ENCODE peak calls at places on chromosomes 1 and 21, in seven cellular contexts. One of them, this sample, is unnamed.

GRCh38 chr1:203028784-203029553 is 2.7 kb downstream of the PPFIA4 start:
- DNase-seq in NB4: no peak
- DNase-seq in GM06990: no peak
- DNase-seq in heart right ventricle: peak
- DNase-seq in choroid plexus epithelial cell: no peak
- DNase-seq in fibroblast of mammary gland: no peak
- DNase-seq in left lung: no peak
- DNase-seq in this sample: no peak

GRCh38 chr1:36525166-36525565 is 42.5 kb upstream of the CSF3R start:
- DNase-seq in NB4: no peak
- DNase-seq in GM06990: no peak
- DNase-seq in heart right ventricle: no peak
- DNase-seq in choroid plexus epithelial cell: no peak
- DNase-seq in fibroblast of mammary gland: no peak
- DNase-seq in left lung: no peak
- DNase-seq in this sample: no peak

GRCh38 chr1:26696191-26696644 is 403 bp downstream of the ARID1A start:
- DNase-seq in NB4: no peak
- DNase-seq in GM06990: no peak
- DNase-seq in heart right ventricle: no peak
- DNase-seq in choroid plexus epithelial cell: no peak
- DNase-seq in fibroblast of mammary gland: no peak
- DNase-seq in left lung: no peak
- DNase-seq in this sample: no peak

GRCh38 chr21:26124421-26124833 is 46.1 kb downstream of the APP start:
- DNase-seq in NB4: no peak
- DNase-seq in GM06990: no peak
- DNase-seq in heart right ventricle: no peak
- DNase-seq in choroid plexus epithelial cell: peak
- DNase-seq in fibroblast of mammary gland: peak
- DNase-seq in left lung: no peak
- DNase-seq in this sample: no peak

GRCh38 chr1:7343917-7344316 is 427.2 kb upstream of the VAMP3 start:
- DNase-seq in NB4: no peak
- DNase-seq in GM06990: no peak
- DNase-seq in heart right ventricle: no peak
- DNase-seq in choroid plexus epithelial cell: no peak
- DNase-seq in fibroblast of mammary gland: no peak
- DNase-seq in left lung: no peak
- DNase-seq in this sample: no peak

GRCh38 chr1:239123243-239123642 is 263.1 kb upstream of the CHRM3 start:
- DNase-seq in NB4: peak
- DNase-seq in GM06990: no peak
- DNase-seq in heart right ventricle: no peak
- DNase-seq in choroid plexus epithelial cell: no peak
- DNase-seq in fibroblast of mammary gland: no peak
- DNase-seq in left lung: no peak
- DNase-seq in this sample: no peak

GRCh38 chr1:198699167-198700015 is 60.6 kb downstream of the PTPRC start:
- DNase-seq in NB4: no peak
- DNase-seq in GM06990: no peak
- DNase-seq in heart right ventricle: peak
- DNase-seq in choroid plexus epithelial cell: peak
- DNase-seq in fibroblast of mammary gland: peak
- DNase-seq in left lung: peak
- DNase-seq in this sample: peak

GRCh38 chr1:54567961-54568360 is 19.9 kb downstream of the ACOT11 start:
- DNase-seq in NB4: peak
- DNase-seq in GM06990: no peak
- DNase-seq in heart right ventricle: no peak
- DNase-seq in choroid plexus epithelial cell: peak
- DNase-seq in fibroblast of mammary gland: peak
- DNase-seq in left lung: no peak
- DNase-seq in this sample: no peak

GRCh38 chr1:2988256-2988655 is 33.0 kb upstream of the ACTRT2 start:
- DNase-seq in NB4: no peak
- DNase-seq in GM06990: no peak
- DNase-seq in heart right ventricle: no peak
- DNase-seq in choroid plexus epithelial cell: no peak
- DNase-seq in fibroblast of mammary gland: no peak
- DNase-seq in left lung: peak
- DNase-seq in this sample: no peak

GRCh38 chr1:204493882-204494280 is 724 bp downstream of the PIK3C2B start:
- DNase-seq in NB4: peak
- DNase-seq in GM06990: no peak
- DNase-seq in heart right ventricle: peak
- DNase-seq in choroid plexus epithelial cell: peak
- DNase-seq in fibroblast of mammary gland: peak
- DNase-seq in left lung: peak
- DNase-seq in this sample: peak

GRCh38 chr1:83857108-83857507 is 141.8 kb downstream of the TTLL7 start:
- DNase-seq in NB4: peak
- DNase-seq in GM06990: no peak
- DNase-seq in heart right ventricle: no peak
- DNase-seq in choroid plexus epithelial cell: peak
- DNase-seq in fibroblast of mammary gland: peak
- DNase-seq in left lung: no peak
- DNase-seq in this sample: peak

GRCh38 chr1:87039096-87039495 is 124.7 kb downstream of the HS2ST1 start:
- DNase-seq in NB4: no peak
- DNase-seq in GM06990: no peak
- DNase-seq in heart right ventricle: no peak
- DNase-seq in choroid plexus epithelial cell: no peak
- DNase-seq in fibroblast of mammary gland: no peak
- DNase-seq in left lung: no peak
- DNase-seq in this sample: no peak

GRCh38 chr1:17829579-17829978 is 74.4 kb downstream of the ACTL8 start:
- DNase-seq in NB4: no peak
- DNase-seq in GM06990: no peak
- DNase-seq in heart right ventricle: peak
- DNase-seq in choroid plexus epithelial cell: no peak
- DNase-seq in fibroblast of mammary gland: no peak
- DNase-seq in left lung: no peak
- DNase-seq in this sample: no peak

GRCh38 chr1:151802372-151802771 is 2.8 kb downstream of the LINGO4 start:
- DNase-seq in NB4: no peak
- DNase-seq in GM06990: no peak
- DNase-seq in heart right ventricle: no peak
- DNase-seq in choroid plexus epithelial cell: no peak
- DNase-seq in fibroblast of mammary gland: no peak
- DNase-seq in left lung: no peak
- DNase-seq in this sample: no peak

DNA sequence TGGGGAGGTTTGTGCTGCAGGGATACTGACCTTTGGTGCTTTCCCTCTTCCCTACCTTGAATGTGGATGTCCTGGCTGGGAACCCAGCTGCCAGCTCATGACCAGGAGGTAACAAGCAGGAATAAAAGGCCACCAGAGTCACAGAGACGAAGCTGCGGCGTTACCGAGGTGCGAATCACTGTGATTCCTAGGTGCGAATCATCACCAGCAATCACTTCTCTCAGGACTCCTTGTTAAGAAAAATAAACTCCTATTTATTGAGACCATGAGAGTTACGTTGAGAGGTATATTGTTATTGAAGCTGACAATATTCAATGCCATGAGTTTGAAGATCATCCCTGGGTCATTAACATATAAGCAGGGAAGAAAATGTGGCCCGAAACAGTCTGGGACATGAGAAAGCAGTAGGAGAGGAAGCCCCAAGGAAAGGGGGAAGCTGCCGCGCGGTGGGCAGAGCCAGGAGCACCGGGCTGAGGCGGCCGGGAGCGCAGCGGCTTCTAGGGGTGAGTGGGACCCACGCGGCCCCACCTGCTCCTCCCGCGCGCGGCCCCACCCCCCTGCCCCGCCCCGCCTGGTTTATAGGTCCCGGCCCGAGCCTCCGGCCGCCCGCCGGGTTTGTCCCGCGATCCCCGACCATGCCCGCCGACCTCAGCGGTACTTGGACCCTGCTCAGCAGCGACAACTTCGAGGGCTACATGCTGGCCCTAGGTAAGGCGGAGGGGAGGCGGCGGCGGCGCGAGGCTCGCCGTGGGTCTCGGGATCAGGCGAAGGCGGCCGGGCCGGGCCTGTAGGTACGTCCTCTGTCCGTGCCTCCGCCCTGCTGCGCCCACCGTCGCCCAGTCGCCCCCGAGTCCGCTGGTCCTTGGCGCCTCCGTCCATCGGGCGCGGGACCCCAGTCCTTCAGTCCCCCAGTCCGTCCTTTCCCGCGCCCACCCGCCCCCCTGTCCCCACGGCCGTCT is at the start of gene RBP7:
- DNase-seq in NB4: peak
- DNase-seq in GM06990: no peak
- DNase-seq in heart right ventricle: peak
- DNase-seq in choroid plexus epithelial cell: no peak
- DNase-seq in fibroblast of mammary gland: no peak
- DNase-seq in left lung: peak
- DNase-seq in this sample: no peak
- H3K4me3 ChIP-seq in NB4: no peak
- H3K4me3 ChIP-seq in GM06990: peak
- H3K4me3 ChIP-seq in heart right ventricle: peak
- H3K4me3 ChIP-seq in choroid plexus epithelial cell: peak
- H3K4me3 ChIP-seq in fibroblast of mammary gland: no peak
- H3K4me3 ChIP-seq in left lung: peak
- H3K4me3 ChIP-seq in this sample: no peak

GRCh38 chr1:153470707-153471106 is 10.3 kb upstream of the S100A7 start:
- DNase-seq in NB4: peak
- DNase-seq in GM06990: no peak
- DNase-seq in heart right ventricle: no peak
- DNase-seq in choroid plexus epithelial cell: no peak
- DNase-seq in fibroblast of mammary gland: no peak
- DNase-seq in left lung: no peak
- DNase-seq in this sample: no peak

GRCh38 chr1:153465728-153466625 is 5.5 kb upstream of the S100A7 start:
- DNase-seq in NB4: peak
- DNase-seq in GM06990: peak
- DNase-seq in heart right ventricle: peak
- DNase-seq in choroid plexus epithelial cell: peak
- DNase-seq in fibroblast of mammary gland: peak
- DNase-seq in left lung: peak
- DNase-seq in this sample: peak

GRCh38 chr1:153466908-153467307 is 6.5 kb upstream of the S100A7 start:
- DNase-seq in NB4: no peak
- DNase-seq in GM06990: no peak
- DNase-seq in heart right ventricle: no peak
- DNase-seq in choroid plexus epithelial cell: no peak
- DNase-seq in fibroblast of mammary gland: no peak
- DNase-seq in left lung: no peak
- DNase-seq in this sample: no peak
- TF ChIP-seq CTCF in NB4: no peak
- TF ChIP-seq CTCF in GM06990: no peak
- TF ChIP-seq CTCF in heart right ventricle: no peak
- TF ChIP-seq CTCF in choroid plexus epithelial cell: no peak
- TF ChIP-seq CTCF in fibroblast of mammary gland: no peak
- TF ChIP-seq CTCF in left lung: no peak
- TF ChIP-seq CTCF in this sample: no peak

GRCh38 chr1:231422798-231423309 is 767 bp upstream of the EGLN1 start:
- DNase-seq in NB4: no peak
- DNase-seq in GM06990: no peak
- DNase-seq in heart right ventricle: no peak
- DNase-seq in choroid plexus epithelial cell: no peak
- DNase-seq in fibroblast of mammary gland: no peak
- DNase-seq in left lung: no peak
- DNase-seq in this sample: no peak

GRCh38 chr1:231424950-231425805 is 3.1 kb upstream of the EGLN1 start:
- DNase-seq in NB4: no peak
- DNase-seq in GM06990: no peak
- DNase-seq in heart right ventricle: peak
- DNase-seq in choroid plexus epithelial cell: peak
- DNase-seq in fibroblast of mammary gland: no peak
- DNase-seq in left lung: no peak
- DNase-seq in this sample: no peak

GRCh38 chr1:231421616-231421970 is 494 bp downstream of the EGLN1 start:
- DNase-seq in NB4: no peak
- DNase-seq in GM06990: no peak
- DNase-seq in heart right ventricle: peak
- DNase-seq in choroid plexus epithelial cell: peak
- DNase-seq in fibroblast of mammary gland: no peak
- DNase-seq in left lung: peak
- DNase-seq in this sample: no peak

GRCh38 chr1:231421971-231422797 is at the start of gene EGLN1:
- DNase-seq in NB4: peak
- DNase-seq in GM06990: peak
- DNase-seq in heart right ventricle: peak
- DNase-seq in choroid plexus epithelial cell: peak
- DNase-seq in fibroblast of mammary gland: peak
- DNase-seq in left lung: peak
- DNase-seq in this sample: peak

DNA sequence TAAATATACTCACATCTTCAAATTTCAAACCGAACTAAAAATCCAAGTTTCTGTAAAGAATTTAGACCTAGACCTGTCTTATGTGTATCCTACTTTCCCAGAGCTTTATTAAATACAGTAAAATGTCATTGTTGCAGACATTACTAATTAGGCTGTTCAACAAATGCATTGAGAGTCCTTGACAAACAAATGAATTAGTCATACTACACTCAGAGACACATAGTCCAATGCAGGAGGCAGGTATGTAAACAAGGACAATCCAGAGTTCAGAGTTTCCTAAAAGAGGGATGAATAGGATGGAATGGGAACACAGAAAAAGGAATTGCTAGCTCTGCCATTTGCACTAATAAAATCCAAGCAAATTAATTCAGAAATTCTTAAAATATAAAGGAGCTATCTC is 1.6 kb upstream of the EGLN1 start:
- DNase-seq in NB4: no peak
- DNase-seq in GM06990: no peak
- DNase-seq in heart right ventricle: no peak
- DNase-seq in choroid plexus epithelial cell: no peak
- DNase-seq in fibroblast of mammary gland: no peak
- DNase-seq in left lung: no peak
- DNase-seq in this sample: no peak
- H3K4me3 ChIP-seq in NB4: no peak
- H3K4me3 ChIP-seq in GM06990: no peak
- H3K4me3 ChIP-seq in heart right ventricle: no peak
- H3K4me3 ChIP-seq in choroid plexus epithelial cell: no peak
- H3K4me3 ChIP-seq in fibroblast of mammary gland: no peak
- H3K4me3 ChIP-seq in left lung: no peak
- H3K4me3 ChIP-seq in this sample: no peak

DNA sequence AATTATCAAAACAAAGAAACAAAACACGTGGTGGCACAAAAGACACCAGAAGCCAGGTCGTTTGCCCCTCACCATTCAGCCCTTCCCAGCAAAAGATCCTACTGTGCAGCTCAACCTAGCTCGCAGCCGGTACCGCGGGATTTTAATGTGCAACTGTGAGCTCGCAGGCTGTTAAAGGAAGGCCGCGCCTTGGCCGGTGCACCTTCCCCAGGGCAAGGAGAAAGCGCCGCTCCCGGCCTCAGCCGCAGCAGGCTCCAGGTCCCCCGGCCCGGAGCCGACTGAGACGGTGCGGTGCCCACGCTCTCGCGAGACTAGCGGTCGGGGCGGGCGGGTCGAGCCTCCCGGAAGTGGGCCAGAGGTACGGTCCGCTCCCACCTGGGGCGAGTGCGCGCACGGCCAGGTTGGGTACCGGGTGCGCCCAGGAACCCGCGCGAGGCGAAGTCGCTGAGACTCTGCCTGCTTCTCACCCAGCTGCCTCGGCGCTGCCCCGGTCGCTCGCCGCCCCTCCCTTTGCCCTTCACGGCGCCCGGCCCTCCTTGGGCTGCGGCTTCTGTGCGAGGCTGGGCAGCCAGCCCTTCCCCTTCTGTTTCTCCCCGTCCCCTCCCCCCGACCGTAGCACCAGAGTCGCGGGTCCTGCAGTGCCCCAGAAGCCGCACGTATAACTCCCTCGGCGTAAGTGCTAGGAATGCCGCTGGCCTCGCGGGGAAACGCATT is at the start of gene AGL:
- DNase-seq in NB4: peak
- DNase-seq in GM06990: peak
- DNase-seq in heart right ventricle: peak
- DNase-seq in choroid plexus epithelial cell: peak
- DNase-seq in fibroblast of mammary gland: peak
- DNase-seq in left lung: peak
- DNase-seq in this sample: peak
- TF ChIP-seq CTCF in NB4: no peak
- TF ChIP-seq CTCF in GM06990: no peak
- TF ChIP-seq CTCF in heart right ventricle: no peak
- TF ChIP-seq CTCF in choroid plexus epithelial cell: no peak
- TF ChIP-seq CTCF in fibroblast of mammary gland: no peak
- TF ChIP-seq CTCF in left lung: no peak
- TF ChIP-seq CTCF in this sample: no peak

This sample was measured in GM12865.